ENCODE peak calls at places on chromosomes 3 and 15, in nine cellular contexts. C is endothelial cell of umbilical vein; I is IMR-90; L is Peyer's patch; Y is CD8-positive, alpha-beta memory T cell; F is transverse colon; Q is K562; X is uterus; H is ovary. A is an unnamed sample. For H3K9me3, the result is how much of the 10 kb centered on the place peaks cover.

GRCh38 chr3:99645277-99646106 is 7.1 kb downstream of the COL8A1 start:
- DNase-seq in L (no peak), Q (peak), C (peak), F (no peak), X (no peak), H (no peak), I (peak), Y (no peak), A (no peak)

GRCh38 chr3:179949869-179950268 is 86.9 kb downstream of the PEX5L start:
- DNase-seq in C (no peak), X (no peak), H (no peak), Q (no peak), F (no peak), I (no peak), L (no peak), Y (no peak), A (no peak)

GRCh38 chr15:43440721-43441281 is 52.2 kb downstream of the TP53BP1 start:
- DNase-seq in X (peak), Y (peak), C (peak), L (no peak), Q (peak), H (no peak), I (peak), F (peak), A (peak)

GRCh38 chr3:138479355-138479964 is 45.0 kb downstream of the ESYT3 start:
- DNase-seq in H (no peak), Y (no peak), L (no peak), I (peak), X (no peak), Q (peak), F (no peak), C (peak), A (no peak)

GRCh38 chr3:17258823-17259436 is 374.2 kb downstream of the PLCL2 start:
- DNase-seq in L (no peak), X (no peak), H (no peak), I (peak), Q (peak), F (no peak), Y (peak), C (peak), A (peak)

GRCh38 chr3:29764603-29765254 is 483.9 kb downstream of the RBMS3 start:
- DNase-seq in F (no peak), X (no peak), I (peak), C (peak), L (no peak), H (peak), Y (no peak), Q (no peak), A (no peak)

GRCh38 chr15:39315200-39315599 is 265.7 kb upstream of the THBS1 start:
- DNase-seq in L (no peak), F (no peak), X (no peak), I (no peak), Y (no peak), Q (no peak), H (no peak), C (no peak), A (no peak)

GRCh38 chr3:101271728-101272127 is 48.6 kb downstream of the IMPG2 start:
- DNase-seq in Q (no peak), I (no peak), H (no peak), F (no peak), L (no peak), Y (no peak), X (no peak), C (no peak), A (no peak)

GRCh38 chr3:129424185-129424841 is 4.1 kb downstream of the EFCAB12 start:
- DNase-seq in Q (peak), Y (no peak), L (no peak), I (peak), X (no peak), F (peak), C (no peak), H (no peak), A (peak)

GRCh38 chr3:187063286-187064081 is 75.8 kb downstream of the RPL39L start:
- DNase-seq in Y (no peak), F (no peak), Q (no peak), X (no peak), I (peak), C (no peak), H (no peak), L (no peak), A (peak)

GRCh38 chr3:6717026-6717943 is 143.6 kb upstream of the GRM7 start:
- DNase-seq in Y (no peak), F (no peak), H (no peak), C (no peak), I (no peak), X (no peak), Q (no peak), L (no peak), A (no peak)

GRCh38 chr3:172209333-172210321 is 170.2 kb downstream of the FNDC3B start:
- DNase-seq in C (no peak), Q (no peak), F (no peak), L (no peak), X (no peak), Y (no peak), H (peak), I (no peak), A (no peak)

GRCh38 chr15:80906159-80906775 is 83.4 kb downstream of the MESD start:
- DNase-seq in F (no peak), H (no peak), I (peak), Y (no peak), X (no peak), C (no peak), L (no peak), Q (peak), A (no peak)

GRCh38 chr3:185145511-185145910 is 7.3 kb downstream of the C3orf70 start:
- DNase-seq in H (no peak), L (no peak), I (no peak), Y (no peak), X (no peak), C (no peak), Q (no peak), F (no peak), A (no peak)

GRCh38 chr3:47512416-47513124 is 942 bp downstream of the ELP6 start:
- DNase-seq in C (peak), F (peak), H (peak), Y (no peak), I (no peak), X (peak), Q (peak), L (peak), A (peak)

GRCh38 chr3:153602801-153603200 is 440.8 kb downstream of the RAP2B start:
- DNase-seq in Q (no peak), Y (no peak), F (no peak), H (no peak), L (no peak), C (no peak), I (no peak), X (no peak), A (no peak)

GRCh38 chr15:97900006-97900405 is 60.5 kb upstream of the ARRDC4 start:
- DNase-seq in Q (no peak), C (no peak), F (no peak), X (no peak), I (no peak), Y (no peak), L (no peak), H (no peak), A (no peak)

GRCh38 chr3:126514161-126514560 is 3.4 kb downstream of the UROC1 start:
- DNase-seq in Y (no peak), C (no peak), L (peak), F (no peak), X (no peak), I (no peak), Q (no peak), H (no peak), A (no peak)

GRCh38 chr3:185066251-185066650 is 86.6 kb downstream of the C3orf70 start:
- DNase-seq in C (no peak), L (no peak), Q (no peak), F (no peak), Y (no peak), X (no peak), H (no peak), I (no peak), A (no peak)

GRCh38 chr15:87144775-87145174 is 1065.1 kb downstream of the AGBL1 start:
- DNase-seq in X (no peak), C (no peak), Q (no peak), H (no peak), L (no peak), Y (no peak), F (no peak), I (peak), A (no peak)

GRCh38 chr3:46660543-46661523 is 32.6 kb downstream of the ALS2CL start:
- DNase-seq in X (no peak), L (no peak), Y (no peak), F (no peak), H (no peak), C (no peak), Q (no peak), I (no peak), A (no peak)

GRCh38 chr3:32630266-32630665 is 54.7 kb upstream of the CNOT10 start:
- DNase-seq in H (no peak), L (no peak), F (no peak), C (no peak), X (no peak), I (no peak), Y (no peak), Q (no peak), A (no peak)

GRCh38 chr15:32716216-32716959 is 1.4 kb upstream of the GREM1 start:
- DNase-seq in I (no peak), H (no peak), Q (no peak), Y (no peak), X (no peak), C (peak), L (no peak), F (no peak), A (no peak)

GRCh38 chr15:79977431-79977940 is 6.5 kb upstream of the BCL2A1 start:
- DNase-seq in Q (peak), Y (no peak), C (no peak), X (no peak), I (peak), F (peak), L (no peak), H (no peak), A (no peak)

GRCh38 chr15:70947369-70948335 is 55.0 kb downstream of the LRRC49 start:
- DNase-seq in Y (no peak), L (no peak), H (no peak), F (no peak), Q (no peak), X (no peak), I (no peak), C (peak), A (no peak)

GRCh38 chr3:177641206-177641605 is 443.9 kb upstream of the TBL1XR1 start:
- DNase-seq in Y (no peak), Q (no peak), C (no peak), L (no peak), I (no peak), F (no peak), H (no peak), X (no peak), A (no peak)

GRCh38 chr3:51637144-51637940 is 33.7 kb upstream of the TEX264 start:
- DNase-seq in H (no peak), I (no peak), Y (no peak), F (no peak), C (no peak), X (no peak), L (no peak), Q (no peak), A (no peak)

GRCh38 chr3:152071924-152072323 is 196.8 kb upstream of the MBNL1 start:
- DNase-seq in C (peak), L (no peak), X (no peak), Y (peak), F (no peak), I (peak), Q (peak), H (no peak), A (no peak)

GRCh38 chr3:128270559-128271492 is 117.5 kb downstream of the EEFSEC start:
- DNase-seq in H (no peak), Y (no peak), X (no peak), F (no peak), Q (no peak), I (no peak), L (no peak), C (no peak), A (no peak)

GRCh38 chr3:9253327-9253726 is 3.9 kb upstream of the SRGAP3 start:
- DNase-seq in H (no peak), L (no peak), F (no peak), Y (no peak), Q (no peak), C (no peak), X (no peak), I (peak), A (no peak)

GRCh38 chr3:64533565-64534317 is 154.1 kb downstream of the ADAMTS9 start:
- DNase-seq in L (peak), H (peak), Y (no peak), F (peak), Q (peak), X (peak), C (peak), I (peak), A (no peak)

GRCh38 chr3:133964547-133964946 is 65.2 kb downstream of the SLCO2A1 start:
- DNase-seq in H (no peak), L (no peak), X (no peak), F (no peak), Y (no peak), C (no peak), I (no peak), Q (no peak), A (no peak)

GRCh38 chr3:190319660-190320059 is 2.6 kb downstream of the CLDN1 start:
- DNase-seq in I (peak), H (no peak), Q (no peak), X (no peak), L (no peak), C (no peak), F (no peak), Y (no peak), A (no peak)

GRCh38 chr15:58393196-58393790 is 38.5 kb upstream of the LIPC start:
- DNase-seq in Y (no peak), F (peak), L (no peak), X (no peak), I (peak), H (no peak), Q (no peak), C (no peak), A (no peak)

DNA sequence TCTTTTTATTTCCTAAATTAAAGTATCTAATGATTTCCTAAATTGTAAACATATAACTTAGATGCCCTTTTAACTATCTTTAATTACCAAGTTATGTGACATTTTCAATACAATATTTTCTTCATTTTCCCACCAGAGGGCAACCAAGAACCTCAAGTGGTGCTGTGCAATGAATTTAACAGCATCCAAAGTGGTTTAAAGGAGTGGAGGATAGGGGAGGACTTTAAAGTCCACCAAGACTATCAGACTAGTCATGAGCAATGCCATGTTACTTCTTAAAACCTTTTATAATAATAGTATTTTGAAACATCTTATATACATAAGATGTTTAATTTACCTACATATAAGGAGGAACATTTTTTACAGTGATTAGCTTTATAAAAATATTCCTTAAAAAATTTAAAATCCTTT is 74.4 kb downstream of the DLG1 start:
- DNase-seq in Q (peak), X (no peak), H (no peak), Y (peak), L (no peak), I (peak), F (no peak), C (peak), A (peak)
- H3K27ac ChIP-seq in Q (no peak), X (no peak), H (no peak), Y (no peak), L (no peak), I (no peak), F (no peak), C (no peak), A (no peak)

DNA sequence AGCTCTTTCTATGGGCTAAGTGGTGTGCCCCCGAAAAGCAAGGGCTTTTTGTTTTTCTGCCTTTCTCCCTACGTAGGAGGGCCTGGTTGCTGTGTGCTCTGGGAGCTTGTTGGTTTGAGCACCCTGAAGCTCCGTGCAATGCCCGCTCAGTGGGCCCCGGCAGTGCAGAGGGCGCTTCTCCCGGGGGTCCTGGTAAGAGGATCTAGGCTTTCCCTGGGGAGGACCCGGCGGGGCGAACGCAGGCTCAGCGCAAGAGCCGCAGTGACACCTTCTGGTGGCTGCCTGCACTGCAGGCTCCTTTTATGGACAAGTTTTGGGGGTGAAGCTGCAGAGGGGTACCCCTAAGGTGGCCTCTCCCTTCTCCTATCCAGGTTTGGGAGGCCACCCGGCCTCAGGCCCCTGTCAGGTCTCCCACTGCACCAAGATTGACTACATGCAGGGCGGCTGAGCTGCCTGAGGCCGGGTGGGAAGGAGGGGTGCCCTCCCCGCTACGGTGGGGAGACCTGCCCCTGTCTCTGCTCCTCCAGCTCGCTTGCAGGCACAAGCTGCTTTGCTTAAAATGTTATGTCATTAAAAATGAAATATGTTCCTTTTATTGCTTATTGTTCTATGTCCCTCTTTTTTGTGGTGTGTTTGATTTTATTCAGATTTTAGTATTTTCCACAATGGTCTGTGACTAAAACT is 387.9 kb downstream of the GABRG3 start:
- DNase-seq in Y (no peak), C (no peak), X (no peak), L (no peak), I (no peak), Q (peak), F (no peak), H (no peak), A (no peak)
- H3K4me3 ChIP-seq in Y (no peak), C (no peak), X (no peak), L (no peak), I (no peak), Q (no peak), F (no peak), H (no peak), A (no peak)

GRCh38 chr15:100520132-100520921 is 8.4 kb downstream of the CERS3 start:
- DNase-seq in H (no peak), I (no peak), C (no peak), L (no peak), Q (no peak), X (no peak), F (no peak), Y (no peak), A (peak)
- H3K9me3 ChIP-seq in H (under half), I (under half), C (under half), L (under half), Q (under half), X (under half), F (under half), Y (under half), A (under half)

GRCh38 chr15:61335998-61336648 is 107.0 kb upstream of the RORA start:
- DNase-seq in L (no peak), H (no peak), X (no peak), Q (no peak), C (no peak), I (no peak), F (no peak), Y (no peak), A (no peak)
- H3K27ac ChIP-seq in L (no peak), H (no peak), X (no peak), Q (no peak), C (no peak), I (no peak), F (no peak), Y (no peak), A (no peak)

GRCh38 chr15:26318689-26319088 is 454.2 kb downstream of the GABRB3 start:
- DNase-seq in L (no peak), H (no peak), F (no peak), X (no peak), Y (no peak), I (no peak), Q (no peak), C (no peak), A (no peak)
- H3K4me3 ChIP-seq in L (no peak), H (no peak), F (no peak), X (no peak), Y (no peak), I (no peak), Q (no peak), C (no peak), A (no peak)